ENCODE peak calls at places on chromosome 16, in eight cellular contexts. G, S, Q, C, R, X, P and J are unnamed samples.

GRCh38 chr16:50276128-50276444 is 9.7 kb downstream of the ADCY7 start:
- DNase-seq in G (no peak), S (no peak), Q (no peak), C (no peak), R (no peak), X (no peak), P (no peak), J (no peak)

GRCh38 chr16:57946181-57946801 is 24.6 kb downstream of the CNGB1 start:
- DNase-seq in G (no peak), S (no peak), Q (no peak), C (no peak), R (no peak), X (no peak), P (no peak), J (no peak)

GRCh38 chr16:49720225-49720624 is 135.7 kb downstream of the ZNF423 start:
- DNase-seq in G (no peak), S (no peak), Q (no peak), C (no peak), R (no peak), X (no peak), P (no peak), J (no peak)

GRCh38 chr16:67260426-67261063 is 11.8 kb downstream of the SLC9A5 start:
- DNase-seq in G (peak; percentile 25), S (no peak), Q (no peak), C (no peak), R (no peak), X (peak; percentile 64), P (peak; percentile 61), J (peak; percentile 58)

GRCh38 chr16:16019488-16019887 is 70.1 kb downstream of the ABCC1 start:
- DNase-seq in G (no peak), S (no peak), Q (no peak), C (no peak), R (no peak), X (no peak), P (peak; percentile 85), J (peak; percentile 71)

GRCh38 chr16:85225291-85225690 is 113.0 kb upstream of the CIBAR2 start:
- DNase-seq in G (no peak), S (no peak), Q (no peak), C (no peak), R (no peak), X (no peak), P (no peak), J (no peak)

GRCh38 chr16:73565263-73565662 is 517.3 kb upstream of the ZFHX3 start:
- DNase-seq in G (no peak), S (no peak), Q (no peak), C (no peak), R (no peak), X (no peak), P (peak; percentile 20), J (peak; percentile 5)

GRCh38 chr16:71846443-71846842 is 667 bp downstream of the ATXN1L start:
- DNase-seq in G (peak; percentile 24), S (no peak), Q (peak; percentile 39), C (no peak), R (no peak), X (no peak), P (peak; percentile 9), J (no peak)

GRCh38 chr16:79997257-79997656 is 396.7 kb upstream of the MAF start:
- DNase-seq in G (no peak), S (peak; percentile 16), Q (no peak), C (no peak), R (no peak), X (no peak), P (peak; percentile 29), J (no peak)

GRCh38 chr16:11379420-11379819 is 34.2 kb downstream of the RMI2 start:
- DNase-seq in G (peak; percentile 72), S (no peak), Q (no peak), C (no peak), R (no peak), X (no peak), P (peak; percentile 58), J (no peak)

GRCh38 chr16:30526137-30526822 is at the start of gene ZNF768:
- DNase-seq in G (peak; percentile 13), S (peak; percentile 23), Q (peak; percentile 38), C (no peak), R (no peak), X (peak; percentile 52), P (peak; percentile 48), J (peak; percentile 17)

GRCh38 chr16:53726625-53727024 is 22.7 kb downstream of the FTO start:
- DNase-seq in G (no peak), S (peak; percentile 8), Q (peak; percentile 66), C (no peak), R (no peak), X (peak; percentile 66), P (peak; percentile 11), J (peak; percentile 49)

GRCh38 chr16:29743827-29744531 is 1.8 kb downstream of the C16orf54 start:
- DNase-seq in G (peak; percentile 41), S (no peak), Q (no peak), C (no peak), R (no peak), X (no peak), P (no peak), J (no peak)

GRCh38 chr16:79929260-79929977 is 328.9 kb upstream of the MAF start:
- DNase-seq in G (no peak), S (no peak), Q (no peak), C (no peak), R (no peak), X (no peak), P (no peak), J (no peak)

GRCh38 chr16:14150796-14151195 is 79.7 kb downstream of the MRTFB start:
- DNase-seq in G (no peak), S (no peak), Q (no peak), C (no peak), R (no peak), X (no peak), P (no peak), J (no peak)

GRCh38 chr16:25854141-25854540 is 162.4 kb downstream of the HS3ST4 start:
- DNase-seq in G (no peak), S (no peak), Q (no peak), C (no peak), R (no peak), X (no peak), P (no peak), J (no peak)

GRCh38 chr16:77793417-77793816 is 5.1 kb downstream of the VAT1L start:
- DNase-seq in G (no peak), S (no peak), Q (no peak), C (no peak), R (no peak), X (no peak), P (no peak), J (no peak)

GRCh38 chr16:48963901-48964615 is 317.6 kb downstream of the CBLN1 start:
- DNase-seq in G (no peak), S (no peak), Q (no peak), C (no peak), R (no peak), X (peak; percentile 74), P (peak; percentile 88), J (peak; percentile 97)

GRCh38 chr16:3519581-3519980 is 18.8 kb downstream of the CLUAP1 start:
- DNase-seq in G (no peak), S (no peak), Q (no peak), C (no peak), R (no peak), X (no peak), P (no peak), J (no peak)

GRCh38 chr16:82229800-82230619 is 60.0 kb upstream of the MPHOSPH6 start:
- DNase-seq in G (peak; percentile 62), S (peak; percentile 81), Q (peak; percentile 54), C (peak; percentile 40), R (peak; percentile 42), X (peak; percentile 77), P (peak; percentile 66), J (peak; percentile 57)

GRCh38 chr16:85546585-85547447 is 66.3 kb upstream of the GSE1 start:
- DNase-seq in G (no peak), S (no peak), Q (no peak), C (no peak), R (no peak), X (no peak), P (no peak), J (peak; percentile 14)

GRCh38 chr16:83402969-83403368 is 404.8 kb upstream of the HSBP1 start:
- DNase-seq in G (no peak), S (no peak), Q (no peak), C (no peak), R (no peak), X (no peak), P (peak; percentile 73), J (peak; percentile 70)

GRCh38 chr16:66364117-66364958 is 2.2 kb upstream of the CDH5 start:
- DNase-seq in G (no peak), S (no peak), Q (peak; percentile 26), C (no peak), R (no peak), X (no peak), P (peak; percentile 19), J (no peak)

GRCh38 chr16:57562066-57562465 is 19.6 kb downstream of the ADGRG5 start:
- DNase-seq in G (no peak), S (no peak), Q (no peak), C (no peak), R (no peak), X (no peak), P (no peak), J (no peak)

GRCh38 chr16:50442221-50442620 is 73.4 kb upstream of the BRD7 start:
- DNase-seq in G (no peak), S (no peak), Q (no peak), C (no peak), R (no peak), X (peak; percentile 16), P (no peak), J (no peak)

GRCh38 chr16:6988846-6989245 is 343.8 kb upstream of the RBFOX1 start:
- DNase-seq in G (no peak), S (no peak), Q (no peak), C (no peak), R (no peak), X (no peak), P (no peak), J (no peak)

GRCh38 chr16:85195884-85196816 is 83.9 kb upstream of the CIBAR2 start:
- DNase-seq in G (no peak), S (no peak), Q (no peak), C (no peak), R (no peak), X (no peak), P (no peak), J (no peak)

GRCh38 chr16:84483882-84484565 is 20.4 kb downstream of the MEAK7 start:
- DNase-seq in G (no peak), S (no peak), Q (no peak), C (no peak), R (no peak), X (peak; percentile 31), P (no peak), J (no peak)

GRCh38 chr16:9627427-9627826 is 536.0 kb downstream of the HAPSTR1 start:
- DNase-seq in G (no peak), S (no peak), Q (no peak), C (no peak), R (no peak), X (no peak), P (no peak), J (no peak)

GRCh38 chr16:57600048-57600835 is 28.2 kb upstream of the ADGRG1 start:
- DNase-seq in G (peak; percentile 52), S (peak; percentile 54), Q (peak; percentile 76), C (no peak), R (no peak), X (peak; percentile 84), P (peak; percentile 34), J (peak; percentile 69)

GRCh38 chr16:80947239-80947638 is 59.4 kb downstream of the CMC2 start:
- DNase-seq in G (no peak), S (no peak), Q (no peak), C (no peak), R (no peak), X (no peak), P (no peak), J (no peak)

GRCh38 chr16:47180073-47180472 is 36.3 kb upstream of the NETO2 start:
- DNase-seq in G (no peak), S (no peak), Q (no peak), C (no peak), R (no peak), X (no peak), P (no peak), J (no peak)

GRCh38 chr16:88922114-88922825 is 54.7 kb downstream of the CBFA2T3 start:
- DNase-seq in G (no peak), S (no peak), Q (peak; percentile 48), C (peak; percentile 45), R (no peak), X (no peak), P (peak; percentile 45), J (no peak)

GRCh38 chr16:89319883-89320716 is 102.6 kb downstream of the ZNF778 start:
- DNase-seq in G (peak; percentile 58), S (no peak), Q (no peak), C (peak; percentile 51), R (no peak), X (peak; percentile 83), P (peak; percentile 98), J (peak; percentile 94)